ENCODE peak calls at places on chromosome 7, in eight cellular contexts. One of them, this sample, is unnamed.

GRCh38 chr7:40232242-40232929 is 97.6 kb downstream of the SUGCT start:
- DNase-seq in fibroblast of pulmonary artery: peak; percentile 88
- DNase-seq in activated CD4-positive, CD25-positive, alpha-beta regulatory T cell: no peak
- DNase-seq in CMK: no peak
- DNase-seq in activated CD4-positive, alpha-beta T cell treated with anti-CD3 and anti-CD28 coated beads, Interleukin-2, amount 10 ng/mL, durations not matched to agents 24 days and 14 days: peak; percentile 61
- DNase-seq in omental fat pad: no peak
- DNase-seq in naive thymus-derived CD8-positive, alpha-beta T cell: no peak
- DNase-seq in Jurkat, Clone E6-1: peak; percentile 39
- DNase-seq in this sample: peak; percentile 70

GRCh38 chr7:1715671-1716074 is 45.6 kb downstream of the ELFN1 start:
- DNase-seq in fibroblast of pulmonary artery: no peak
- DNase-seq in activated CD4-positive, CD25-positive, alpha-beta regulatory T cell: no peak
- DNase-seq in CMK: no peak
- DNase-seq in activated CD4-positive, alpha-beta T cell treated with anti-CD3 and anti-CD28 coated beads, Interleukin-2, amount 10 ng/mL, durations not matched to agents 24 days and 14 days: no peak
- DNase-seq in omental fat pad: no peak
- DNase-seq in naive thymus-derived CD8-positive, alpha-beta T cell: no peak
- DNase-seq in Jurkat, Clone E6-1: no peak
- DNase-seq in this sample: no peak

GRCh38 chr7:159030490-159031134 is 114.1 kb downstream of the VIPR2 start:
- DNase-seq in fibroblast of pulmonary artery: peak; percentile 15
- DNase-seq in activated CD4-positive, CD25-positive, alpha-beta regulatory T cell: no peak
- DNase-seq in CMK: peak; percentile 21
- DNase-seq in activated CD4-positive, alpha-beta T cell treated with anti-CD3 and anti-CD28 coated beads, Interleukin-2, amount 10 ng/mL, durations not matched to agents 24 days and 14 days: peak; percentile 71
- DNase-seq in omental fat pad: no peak
- DNase-seq in naive thymus-derived CD8-positive, alpha-beta T cell: no peak
- DNase-seq in Jurkat, Clone E6-1: no peak
- DNase-seq in this sample: no peak

GRCh38 chr7:101124376-101125056 is 2.4 kb upstream of the SERPINE1 start:
- DNase-seq in fibroblast of pulmonary artery: peak; percentile 92
- DNase-seq in activated CD4-positive, CD25-positive, alpha-beta regulatory T cell: no peak
- DNase-seq in CMK: no peak
- DNase-seq in activated CD4-positive, alpha-beta T cell treated with anti-CD3 and anti-CD28 coated beads, Interleukin-2, amount 10 ng/mL, durations not matched to agents 24 days and 14 days: peak; percentile 75
- DNase-seq in omental fat pad: no peak
- DNase-seq in naive thymus-derived CD8-positive, alpha-beta T cell: no peak
- DNase-seq in Jurkat, Clone E6-1: peak; percentile 55
- DNase-seq in this sample: peak; percentile 93

GRCh38 chr7:141103847-141104429 is 30.1 kb downstream of the TMEM178B start:
- DNase-seq in fibroblast of pulmonary artery: no peak
- DNase-seq in activated CD4-positive, CD25-positive, alpha-beta regulatory T cell: no peak
- DNase-seq in CMK: no peak
- DNase-seq in activated CD4-positive, alpha-beta T cell treated with anti-CD3 and anti-CD28 coated beads, Interleukin-2, amount 10 ng/mL, durations not matched to agents 24 days and 14 days: no peak
- DNase-seq in omental fat pad: no peak
- DNase-seq in naive thymus-derived CD8-positive, alpha-beta T cell: no peak
- DNase-seq in Jurkat, Clone E6-1: no peak
- DNase-seq in this sample: no peak

GRCh38 chr7:33743594-33743993 is 161.7 kb upstream of the BMPER start:
- DNase-seq in fibroblast of pulmonary artery: peak; percentile 98
- DNase-seq in activated CD4-positive, CD25-positive, alpha-beta regulatory T cell: no peak
- DNase-seq in CMK: no peak
- DNase-seq in activated CD4-positive, alpha-beta T cell treated with anti-CD3 and anti-CD28 coated beads, Interleukin-2, amount 10 ng/mL, durations not matched to agents 24 days and 14 days: no peak
- DNase-seq in omental fat pad: no peak
- DNase-seq in naive thymus-derived CD8-positive, alpha-beta T cell: no peak
- DNase-seq in Jurkat, Clone E6-1: no peak
- DNase-seq in this sample: no peak

GRCh38 chr7:27677912-27678612 is 15.4 kb upstream of the HIBADH start:
- DNase-seq in fibroblast of pulmonary artery: peak; percentile 92
- DNase-seq in activated CD4-positive, CD25-positive, alpha-beta regulatory T cell: no peak
- DNase-seq in CMK: no peak
- DNase-seq in activated CD4-positive, alpha-beta T cell treated with anti-CD3 and anti-CD28 coated beads, Interleukin-2, amount 10 ng/mL, durations not matched to agents 24 days and 14 days: no peak
- DNase-seq in omental fat pad: no peak
- DNase-seq in naive thymus-derived CD8-positive, alpha-beta T cell: no peak
- DNase-seq in Jurkat, Clone E6-1: no peak
- DNase-seq in this sample: peak; percentile 100

GRCh38 chr7:71480814-71481213 is 348.9 kb downstream of the GALNT17 start:
- DNase-seq in fibroblast of pulmonary artery: no peak
- DNase-seq in activated CD4-positive, CD25-positive, alpha-beta regulatory T cell: no peak
- DNase-seq in CMK: no peak
- DNase-seq in activated CD4-positive, alpha-beta T cell treated with anti-CD3 and anti-CD28 coated beads, Interleukin-2, amount 10 ng/mL, durations not matched to agents 24 days and 14 days: no peak
- DNase-seq in omental fat pad: no peak
- DNase-seq in naive thymus-derived CD8-positive, alpha-beta T cell: no peak
- DNase-seq in Jurkat, Clone E6-1: no peak
- DNase-seq in this sample: no peak

GRCh38 chr7:151452680-151453325 is 12.9 kb upstream of the CRYGN start:
- DNase-seq in fibroblast of pulmonary artery: no peak
- DNase-seq in activated CD4-positive, CD25-positive, alpha-beta regulatory T cell: no peak
- DNase-seq in CMK: no peak
- DNase-seq in activated CD4-positive, alpha-beta T cell treated with anti-CD3 and anti-CD28 coated beads, Interleukin-2, amount 10 ng/mL, durations not matched to agents 24 days and 14 days: no peak
- DNase-seq in omental fat pad: no peak
- DNase-seq in naive thymus-derived CD8-positive, alpha-beta T cell: no peak
- DNase-seq in Jurkat, Clone E6-1: no peak
- DNase-seq in this sample: no peak

GRCh38 chr7:8932751-8933150 is 499.3 kb downstream of the NXPH1 start:
- DNase-seq in fibroblast of pulmonary artery: no peak
- DNase-seq in activated CD4-positive, CD25-positive, alpha-beta regulatory T cell: no peak
- DNase-seq in CMK: no peak
- DNase-seq in activated CD4-positive, alpha-beta T cell treated with anti-CD3 and anti-CD28 coated beads, Interleukin-2, amount 10 ng/mL, durations not matched to agents 24 days and 14 days: no peak
- DNase-seq in omental fat pad: no peak
- DNase-seq in naive thymus-derived CD8-positive, alpha-beta T cell: no peak
- DNase-seq in Jurkat, Clone E6-1: no peak
- DNase-seq in this sample: no peak

GRCh38 chr7:136869006-136869961 is 832 bp downstream of the CHRM2 start:
- DNase-seq in fibroblast of pulmonary artery: no peak
- DNase-seq in activated CD4-positive, CD25-positive, alpha-beta regulatory T cell: no peak
- DNase-seq in CMK: no peak
- DNase-seq in activated CD4-positive, alpha-beta T cell treated with anti-CD3 and anti-CD28 coated beads, Interleukin-2, amount 10 ng/mL, durations not matched to agents 24 days and 14 days: no peak
- DNase-seq in omental fat pad: no peak
- DNase-seq in naive thymus-derived CD8-positive, alpha-beta T cell: no peak
- DNase-seq in Jurkat, Clone E6-1: no peak
- DNase-seq in this sample: no peak